ENCODE peak calls at places on chromosomes 1 and 21, in four cellular contexts. S is Peyer's patch; A is CD8-positive, alpha-beta T cell; E is cardiac muscle cell. J is an unnamed sample.

GRCh38 chr21:34243562-34243961 is 120.2 kb upstream of the KCNE2 start:
- DNase-seq in S (peak; percentile 48), A (no peak), E (peak; percentile 51), J (no peak)

GRCh38 chr1:8456306-8456912 is 138.5 kb downstream of the SLC45A1 start:
- DNase-seq in S (no peak), A (no peak), E (no peak), J (no peak)

GRCh38 chr1:233673947-233674431 is 60.1 kb downstream of the KCNK1 start:
- DNase-seq in S (no peak), A (no peak), E (no peak), J (no peak)

GRCh38 chr1:118947003-118947765 is 41.0 kb downstream of the TBX15 start:
- DNase-seq in S (no peak), A (no peak), E (no peak), J (no peak)

GRCh38 chr21:33293811-33294216 is 27.6 kb downstream of the IL10RB start:
- DNase-seq in S (no peak), A (no peak), E (no peak), J (no peak)

GRCh38 chr1:40820251-40820797 is 36.7 kb downstream of the KCNQ4 start:
- DNase-seq in S (no peak), A (no peak), E (no peak), J (no peak)

GRCh38 chr1:207863893-207864535 is 46.9 kb downstream of the CD34 start:
- DNase-seq in S (peak; percentile 78), A (peak; percentile 49), E (no peak), J (no peak)

GRCh38 chr1:89047734-89048133 is 17.3 kb downstream of the GBP1 start:
- DNase-seq in S (no peak), A (no peak), E (no peak), J (no peak)

GRCh38 chr21:14383596-14384210 is 757 bp upstream of the HSPA13 start:
- DNase-seq in S (no peak), A (no peak), E (no peak), J (no peak)

GRCh38 chr1:206445116-206445515 is 25.2 kb upstream of the IKBKE start:
- DNase-seq in S (no peak), A (no peak), E (no peak), J (no peak)

GRCh38 chr1:180695282-180695681 is 63.5 kb downstream of the XPR1 start:
- DNase-seq in S (no peak), A (no peak), E (no peak), J (no peak)

GRCh38 chr1:7808253-7808844 is 24.3 kb downstream of the PER3 start:
- DNase-seq in S (no peak), A (no peak), E (peak; percentile 6), J (no peak)

GRCh38 chr1:28580706-28581530 is 11.1 kb upstream of the RAB42 start:
- DNase-seq in S (peak; percentile 79), A (peak; percentile 60), E (peak; percentile 58), J (no peak)
- TF ChIP-seq CTCF in S (no peak), A (peak; percentile 43), E (peak; percentile 11), J (peak; percentile 39)

DNA sequence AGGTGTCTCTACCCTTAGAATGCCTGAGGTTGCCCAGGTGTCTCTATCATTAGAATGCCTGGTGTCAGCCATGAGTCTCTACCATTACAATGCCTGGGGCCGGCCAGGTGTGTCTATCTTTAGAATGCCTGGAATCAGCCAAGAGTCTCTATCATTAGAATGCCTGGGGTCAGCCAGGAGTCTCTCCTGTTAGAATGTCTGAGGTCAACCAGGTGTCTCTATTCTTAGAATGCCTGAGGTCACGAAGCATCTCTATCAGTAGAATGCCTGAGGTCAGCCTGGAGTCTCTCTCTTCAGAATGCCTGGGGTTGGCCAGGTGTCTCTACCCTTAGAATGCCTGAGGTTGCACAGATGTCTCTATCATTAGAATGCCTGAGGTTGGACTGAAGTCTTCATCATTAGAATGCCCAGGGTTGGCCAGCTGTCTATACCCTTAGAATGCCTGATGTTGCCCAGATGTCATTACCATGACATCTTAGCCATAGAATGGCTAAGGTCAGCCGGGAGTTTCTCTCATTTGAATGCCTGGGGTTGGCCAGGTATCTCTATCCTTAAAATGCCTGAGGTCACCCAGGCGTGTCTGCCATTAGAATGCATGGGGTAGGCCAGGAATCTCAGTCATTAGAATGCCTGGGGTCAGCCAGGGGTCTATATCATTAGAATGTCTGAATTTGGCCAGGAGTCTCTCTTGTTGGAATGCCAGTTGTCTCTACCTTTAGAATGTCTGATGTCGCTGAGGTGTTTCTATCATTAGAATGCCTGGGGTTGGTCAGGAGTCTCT is 44.0 kb downstream of the RNF187 start:
- DNase-seq in S (no peak), A (no peak), E (no peak), J (no peak)
- H3K27me3 ChIP-seq in S (no peaks in the 10 kb centered on the region), A (peaks cover 5% of the 10 kb centered on the region), E (no peaks in the 10 kb centered on the region), J (no peaks in the 10 kb centered on the region)

GRCh38 chr1:24173638-24174325 is 13.3 kb downstream of the IFNLR1 start:
- DNase-seq in S (peak; percentile 17), A (no peak), E (no peak), J (no peak)
- TF ChIP-seq CTCF in S (no peak), A (no peak), E (no peak), J (no peak)

GRCh38 chr21:42736646-42737350 is 83.4 kb downstream of the PDE9A start:
- DNase-seq in S (peak; percentile 47), A (no peak), E (no peak), J (no peak)
- H3K27me3 ChIP-seq in S (no peaks in the 10 kb centered on the region), A (no peaks in the 10 kb centered on the region), E (no peaks in the 10 kb centered on the region), J (no peaks in the 10 kb centered on the region)

GRCh38 chr1:84600796-84601195 is 26.6 kb upstream of the CTBS start:
- DNase-seq in S (no peak), A (no peak), E (no peak), J (no peak)

GRCh38 chr1:84603223-84603622 is 29.0 kb upstream of the CTBS start:
- DNase-seq in S (no peak), A (no peak), E (no peak), J (no peak)

GRCh38 chr1:84605157-84605556 is 30.9 kb upstream of the CTBS start:
- DNase-seq in S (no peak), A (no peak), E (no peak), J (no peak)

GRCh38 chr1:84606977-84607376 is 32.7 kb upstream of the CTBS start:
- DNase-seq in S (no peak), A (no peak), E (no peak), J (no peak)

GRCh38 chr1:84603941-84604830 is 29.9 kb upstream of the CTBS start:
- DNase-seq in S (no peak), A (no peak), E (no peak), J (no peak)
- TF ChIP-seq CTCF in S (peak; percentile 15), A (no peak), E (peak; percentile 65), J (no peak)

GRCh38 chr1:22314676-22315075 is 137.0 kb upstream of the ZBTB40 start:
- DNase-seq in S (no peak), A (no peak), E (no peak), J (no peak)
- H3K27me3 ChIP-seq in S (no peaks in the 10 kb centered on the region), A (peaks cover 4% of the 10 kb centered on the region), E (peaks cover 23% of the 10 kb centered on the region), J (no peaks in the 10 kb centered on the region)

DNA sequence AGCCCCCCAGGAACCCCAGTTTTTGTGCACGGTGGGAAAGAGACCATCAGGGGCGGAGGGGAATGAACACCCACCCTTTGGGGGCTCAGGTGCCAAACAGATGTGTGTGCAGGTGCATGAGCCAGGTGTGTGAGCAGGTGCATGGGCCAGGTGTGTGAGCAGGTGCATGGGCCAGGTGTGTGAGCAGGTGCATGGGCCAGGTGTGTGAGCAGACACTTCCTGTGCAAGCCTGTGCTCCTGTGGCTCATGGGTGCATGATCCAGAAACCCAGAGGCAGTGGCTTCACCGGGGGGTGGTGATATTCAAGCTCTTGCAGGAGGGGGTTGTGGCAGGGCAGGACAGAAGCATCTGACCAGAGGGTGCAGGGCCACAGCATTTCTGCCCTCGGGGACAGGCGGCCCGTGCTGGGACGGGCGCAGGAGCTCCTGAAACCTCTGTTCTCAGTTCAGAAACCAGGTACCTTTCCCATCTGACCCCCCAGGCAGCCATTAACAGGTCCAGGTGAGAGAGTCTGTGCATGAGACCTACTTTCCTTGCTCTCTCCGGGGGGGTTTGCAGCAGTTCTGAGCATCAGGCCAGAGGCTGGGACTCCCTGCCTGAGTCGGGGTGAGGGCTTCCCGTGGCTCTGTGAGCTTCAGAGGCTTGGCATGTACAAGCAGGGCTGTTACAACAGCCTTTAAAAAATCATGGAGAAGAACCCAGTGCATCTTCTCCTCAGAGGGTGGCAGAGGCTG is 29.1 kb downstream of the COL18A1 start:
- DNase-seq in S (no peak), A (no peak), E (no peak), J (no peak)
- TF ChIP-seq CTCF in S (no peak), A (no peak), E (no peak), J (no peak)

GRCh38 chr1:244337839-244338238 is 113.9 kb downstream of the ADSS2 start:
- DNase-seq in S (no peak), A (no peak), E (no peak), J (no peak)
- H3K27me3 ChIP-seq in S (no peaks in the 10 kb centered on the region), A (peaks cover 3% of the 10 kb centered on the region), E (no peaks in the 10 kb centered on the region), J (no peaks in the 10 kb centered on the region)

DNA sequence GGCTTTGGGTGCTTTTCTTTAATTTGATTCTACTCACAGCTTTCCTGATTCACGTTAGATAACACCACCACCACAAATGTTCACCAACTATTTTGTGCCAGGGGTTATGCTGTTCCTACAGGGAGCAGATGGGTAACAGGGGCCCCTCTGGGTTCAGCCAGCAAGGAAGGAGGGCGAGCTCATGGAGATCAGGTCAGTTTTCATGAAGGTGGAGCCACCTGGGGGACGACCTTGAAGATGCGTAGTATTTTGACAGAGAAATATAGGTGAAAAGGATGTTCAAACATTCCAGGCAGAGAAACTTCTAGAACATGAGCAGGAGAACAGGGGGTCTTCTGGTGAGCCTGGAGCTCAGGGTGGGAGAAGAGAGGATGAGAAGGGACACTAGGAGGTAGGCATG is 28.9 kb downstream of the KIAA0040 start:
- DNase-seq in S (no peak), A (no peak), E (no peak), J (no peak)
- TF ChIP-seq CTCF in S (no peak), A (no peak), E (no peak), J (no peak)

GRCh38 chr1:3070304-3070653 is 1.3 kb downstream of the PRDM16 start:
- DNase-seq in S (no peak), A (no peak), E (no peak), J (no peak)
- H3K27me3 ChIP-seq in S (peaks cover 41% of the 10 kb centered on the region), A (peaks cover 10% of the 10 kb centered on the region), E (peaks cover 80% of the 10 kb centered on the region), J (no peaks in the 10 kb centered on the region)

J was measured in GM06990.